ENCODE peak calls at places on chromosomes 16 and 17, in five cellular contexts. T is HCT116, J is Caco-2, F is A549, P is H9. R is an unnamed sample.

GRCh38 chr17:64326420-64327054 is 63.5 kb upstream of the TEX2 start:
- DNase-seq in P (no peak), J (no peak), F (peak), T (no peak), R (no peak)

GRCh38 chr17:75630071-75630917 is 2.9 kb upstream of the SMIM5 start:
- DNase-seq in F (no peak), T (no peak), P (no peak), J (no peak), R (no peak)

GRCh38 chr16:30658731-30659506 is 688 bp downstream of the FBRS start:
- DNase-seq in T (peak), J (no peak), P (no peak), F (peak), R (peak)

GRCh38 chr16:102060-102855 is 24.2 kb downstream of the MPG start:
- DNase-seq in J (no peak), T (no peak), P (no peak), F (no peak), R (no peak)

GRCh38 chr16:86843812-86844211 is 265.5 kb downstream of the FOXL1 start:
- DNase-seq in P (no peak), T (no peak), F (no peak), J (no peak), R (no peak)

GRCh38 chr17:42286411-42287295 is 1.6 kb upstream of the STAT5A start:
- DNase-seq in F (no peak), J (no peak), T (no peak), P (peak), R (no peak)

GRCh38 chr17:79732804-79733691 is 2.3 kb downstream of the ENPP7 start:
- DNase-seq in T (no peak), P (no peak), J (no peak), F (no peak), R (no peak)

GRCh38 chr17:75691371-75692290 is 24.5 kb downstream of the SAP30BP start:
- DNase-seq in F (no peak), P (no peak), J (no peak), T (no peak), R (no peak)

GRCh38 chr16:47888142-47888541 is 267.7 kb downstream of the ABCC12 start:
- DNase-seq in F (peak), J (peak), T (no peak), P (peak), R (no peak)